ENCODE peak calls at places on chromosomes 4 and X, in nine cellular contexts. V is stimulated activated CD8-positive, alpha-beta memory T cell treated with anti-CD3 and anti-CD28 coated beads, Interleukin-4, amount 100 ng/mL, for 48 hours; Q is germinal center; W is hippocampal formation; D is Right ventricle myocardium superior; G is spleen; F is HepG2; J is tibial artery; K is colonic mucosa. T is an unnamed sample.

GRCh38 chr4:182189107-182189878 is 53.9 kb upstream of the TENM3 start:
- DNase-seq in V (no peak), Q (no peak), W (no peak), D (no peak), G (no peak), F (no peak), J (no peak), K (no peak), T (no peak)

GRCh38 chr4:26420903-26421302 is 69.4 kb downstream of the CCKAR start:
- DNase-seq in V (no peak), Q (no peak), W (no peak), D (no peak), G (no peak), F (no peak), J (no peak), K (no peak), T (no peak)

GRCh38 chrX:154384284-154384892 is 5.3 kb downstream of the EMD start:
- DNase-seq in V (no peak), Q (no peak), W (no peak), D (no peak), G (no peak), F (no peak), J (no peak), K (no peak), T (no peak)

GRCh38 chr4:19224820-19225219 is 1026.9 kb upstream of the SLIT2 start:
- DNase-seq in V (no peak), Q (no peak), W (peak; percentile 30), D (no peak), G (no peak), F (no peak), J (no peak), K (no peak), T (no peak)

GRCh38 chr4:73740353-73740778 is at the start of gene CXCL8:
- DNase-seq in V (no peak), Q (no peak), W (no peak), D (peak; percentile 76), G (no peak), F (peak; percentile 53), J (peak; percentile 71), K (peak; percentile 87), T (no peak)

GRCh38 chrX:141839856-141840255 is 1.7 kb downstream of the MAGEC3 start:
- DNase-seq in V (no peak), Q (no peak), W (no peak), D (no peak), G (no peak), F (no peak), J (no peak), K (no peak), T (no peak)

GRCh38 chr4:108048157-108048556 is 58.5 kb downstream of the HADH start:
- DNase-seq in V (no peak), Q (no peak), W (no peak), D (no peak), G (no peak), F (no peak), J (no peak), K (no peak), T (no peak)

GRCh38 chr4:177573487-177573886 is 131.2 kb upstream of the AGA start:
- DNase-seq in V (no peak), Q (no peak), W (no peak), D (no peak), G (no peak), F (no peak), J (no peak), K (no peak), T (no peak)

GRCh38 chrX:46208225-46208854 is 336.9 kb downstream of the ZNF674 start:
- DNase-seq in V (no peak), Q (no peak), W (no peak), D (no peak), G (no peak), F (no peak), J (no peak), K (no peak), T (no peak)

GRCh38 chrX:107599371-107599970 is 28.8 kb upstream of the PRPS1 start:
- DNase-seq in V (no peak), Q (no peak), W (no peak), D (no peak), G (no peak), F (no peak), J (no peak), K (no peak), T (no peak)

GRCh38 chr4:4860381-4860802 is 927 bp downstream of the MSX1 start:
- DNase-seq in V (no peak), Q (no peak), W (no peak), D (no peak), G (no peak), F (peak; percentile 24), J (no peak), K (no peak), T (no peak)

GRCh38 chr4:8371251-8371995 is 69.1 kb downstream of the ACOX3 start:
- DNase-seq in V (no peak), Q (no peak), W (no peak), D (no peak), G (no peak), F (no peak), J (no peak), K (no peak), T (no peak)

GRCh38 chr4:107261241-107261874 is 225.2 kb upstream of the DKK2 start:
- DNase-seq in V (no peak), Q (no peak), W (no peak), D (no peak), G (no peak), F (no peak), J (no peak), K (no peak), T (no peak)

GRCh38 chr4:2745981-2746806 is 9.9 kb downstream of the TNIP2 start:
- DNase-seq in V (peak; percentile 93), Q (peak; percentile 85), W (no peak), D (peak; percentile 58), G (peak; percentile 90), F (no peak), J (peak; percentile 56), K (no peak), T (peak; percentile 39)

GRCh38 chr4:47145630-47146029 is 114.3 kb downstream of the GABRB1 start:
- DNase-seq in V (no peak), Q (no peak), W (no peak), D (no peak), G (no peak), F (peak; percentile 1), J (no peak), K (no peak), T (no peak)

GRCh38 chrX:46165411-46165810 is 379.8 kb downstream of the ZNF674 start:
- DNase-seq in V (no peak), Q (no peak), W (no peak), D (no peak), G (no peak), F (no peak), J (no peak), K (no peak), T (no peak)

GRCh38 chrX:16785247-16786138 is 773 bp upstream of the TXLNG start:
- DNase-seq in V (peak; percentile 31), Q (no peak), W (no peak), D (no peak), G (peak; percentile 83), F (no peak), J (peak; percentile 21), K (peak; percentile 48), T (no peak)

GRCh38 chr4:153364061-153364460 is 19.6 kb downstream of the MND1 start:
- DNase-seq in V (no peak), Q (no peak), W (no peak), D (no peak), G (no peak), F (no peak), J (no peak), K (no peak), T (no peak)

GRCh38 chr4:6197433-6198174 is 2.7 kb downstream of the JAKMIP1 start:
- DNase-seq in V (no peak), Q (no peak), W (no peak), D (no peak), G (peak; percentile 66), F (no peak), J (peak; percentile 10), K (no peak), T (no peak)

GRCh38 chr4:53863731-53864130 is 200.7 kb downstream of the CHIC2 start:
- DNase-seq in V (no peak), Q (no peak), W (no peak), D (peak; percentile 40), G (no peak), F (no peak), J (no peak), K (no peak), T (no peak)

T was measured in thoracic aorta.